ENCODE peak calls at places on chromosomes 12 and 14, in ten cellular contexts. U, S, A, Q, K, E, X, W, Y and I are unnamed samples.

GRCh38 chr14:96824283-96824682 is 27.1 kb downstream of the VRK1 start:
- DNase-seq in Y (peak), U (no peak), W (peak), X (no peak), E (no peak), A (no peak), K (no peak), S (no peak), Q (no peak), I (no peak)

GRCh38 chr14:31420013-31420318 is 384 bp downstream of the HEATR5A start:
- DNase-seq in S (peak), A (peak), U (peak), Y (no peak), Q (peak), X (peak), E (no peak), W (no peak), K (peak), I (no peak)

GRCh38 chr14:92880851-92881250 is 42.1 kb upstream of the CHGA start:
- DNase-seq in Q (no peak), S (peak), X (peak), U (no peak), W (peak), Y (peak), A (no peak), E (no peak), K (peak), I (peak)

GRCh38 chr12:65275627-65276026 is 2.9 kb upstream of the MSRB3 start:
- DNase-seq in E (no peak), W (no peak), K (no peak), S (no peak), X (no peak), Y (no peak), Q (no peak), A (no peak), U (no peak), I (no peak)

GRCh38 chr12:28222959-28223662 is 32.9 kb downstream of the CCDC91 start:
- DNase-seq in S (no peak), X (no peak), E (no peak), A (no peak), W (no peak), Q (no peak), K (no peak), Y (no peak), U (no peak), I (no peak)

GRCh38 chr12:81450920-81451739 is 308.0 kb downstream of the PPFIA2 start:
- DNase-seq in W (peak), Q (no peak), U (peak), Y (peak), K (no peak), S (no peak), A (no peak), X (peak), E (no peak), I (peak)

GRCh38 chr14:58243790-58244555 is 670 bp upstream of the PSMA3 start:
- DNase-seq in K (no peak), S (no peak), E (no peak), U (no peak), X (no peak), Y (peak), Q (no peak), A (no peak), W (peak), I (peak)

GRCh38 chr14:48568688-48569087 is 893.3 kb upstream of the MDGA2 start:
- DNase-seq in S (no peak), X (no peak), Y (no peak), U (no peak), Q (no peak), W (peak), A (no peak), K (no peak), E (no peak), I (peak)

GRCh38 chr12:42758806-42759205 is 169.3 kb upstream of the PRICKLE1 start:
- DNase-seq in W (peak), U (no peak), A (no peak), S (no peak), X (no peak), E (no peak), K (no peak), Q (no peak), Y (no peak), I (no peak)

GRCh38 chr12:106331594-106331993 is 26.0 kb upstream of the POLR3B start:
- DNase-seq in Q (no peak), A (no peak), K (no peak), U (no peak), W (no peak), X (no peak), E (no peak), S (no peak), Y (no peak), I (no peak)

GRCh38 chr12:116392061-116392460 is 114.6 kb upstream of the MED13L start:
- DNase-seq in W (no peak), Y (no peak), S (no peak), E (no peak), U (no peak), K (no peak), X (no peak), A (no peak), Q (no peak), I (no peak)

GRCh38 chr12:116391501-116391900 is 114.0 kb upstream of the MED13L start:
- DNase-seq in K (no peak), X (no peak), Q (no peak), Y (no peak), A (no peak), E (no peak), W (no peak), U (no peak), S (no peak), I (no peak)

GRCh38 chr12:116390656-116391335 is 113.3 kb upstream of the MED13L start:
- DNase-seq in X (no peak), Q (no peak), E (no peak), S (no peak), U (no peak), A (no peak), Y (no peak), W (peak), K (no peak), I (no peak)

GRCh38 chr12:116389990-116390655 is 112.6 kb upstream of the MED13L start:
- DNase-seq in X (no peak), S (no peak), U (no peak), K (no peak), E (no peak), Q (no peak), Y (peak), A (no peak), W (peak), I (peak)

GRCh38 chr12:116389326-116389725 is 111.8 kb upstream of the MED13L start:
- DNase-seq in A (no peak), E (no peak), X (no peak), K (no peak), Q (no peak), Y (no peak), S (no peak), U (no peak), W (no peak), I (no peak)
- H3K27ac ChIP-seq in A (no peak), E (no peak), X (no peak), K (no peak), Q (no peak), Y (no peak), S (no peak), U (peak), W (peak), I (no peak)

DNA sequence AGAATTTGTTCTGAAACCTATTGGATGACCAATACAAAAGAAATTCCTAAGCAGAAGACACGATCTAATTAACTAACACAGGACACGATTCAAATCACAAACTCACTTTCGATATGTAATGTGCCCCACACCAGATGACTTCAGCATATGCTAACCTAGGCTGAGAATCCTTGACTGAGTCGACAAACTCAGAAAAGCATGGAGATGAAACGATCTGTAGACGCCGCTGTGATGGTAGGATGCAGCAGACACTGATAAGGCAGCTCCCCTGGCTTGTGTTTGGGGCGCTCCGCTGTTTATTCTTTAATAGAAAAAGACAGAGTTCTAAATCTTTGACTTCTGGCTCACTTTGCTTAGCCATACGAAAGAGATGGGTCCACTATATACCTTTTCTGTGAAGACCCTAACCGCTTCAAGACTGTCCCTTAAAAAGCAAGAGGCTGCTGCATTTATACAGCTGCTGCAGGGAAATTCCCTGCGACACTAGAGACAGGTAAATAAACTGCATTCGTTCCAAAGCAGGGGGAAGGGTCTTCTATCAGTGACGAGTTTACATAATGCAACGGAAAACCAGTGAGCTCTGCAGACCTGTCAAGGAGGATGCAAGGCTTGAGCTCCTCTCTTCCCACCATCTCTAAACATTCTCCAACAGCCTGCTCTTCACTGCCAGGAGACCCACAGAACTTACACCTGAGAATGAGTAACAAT is 926 bp downstream of the CHD8 start:
- DNase-seq in X (no peak), Y (no peak), A (no peak), Q (no peak), W (no peak), E (no peak), K (no peak), U (no peak), S (no peak), I (no peak)
- TF ChIP-seq CTCF in X (no peak), Y (no peak), A (no peak), Q (no peak), W (no peak), E (no peak), K (no peak), U (no peak), S (no peak), I (no peak)

DNA sequence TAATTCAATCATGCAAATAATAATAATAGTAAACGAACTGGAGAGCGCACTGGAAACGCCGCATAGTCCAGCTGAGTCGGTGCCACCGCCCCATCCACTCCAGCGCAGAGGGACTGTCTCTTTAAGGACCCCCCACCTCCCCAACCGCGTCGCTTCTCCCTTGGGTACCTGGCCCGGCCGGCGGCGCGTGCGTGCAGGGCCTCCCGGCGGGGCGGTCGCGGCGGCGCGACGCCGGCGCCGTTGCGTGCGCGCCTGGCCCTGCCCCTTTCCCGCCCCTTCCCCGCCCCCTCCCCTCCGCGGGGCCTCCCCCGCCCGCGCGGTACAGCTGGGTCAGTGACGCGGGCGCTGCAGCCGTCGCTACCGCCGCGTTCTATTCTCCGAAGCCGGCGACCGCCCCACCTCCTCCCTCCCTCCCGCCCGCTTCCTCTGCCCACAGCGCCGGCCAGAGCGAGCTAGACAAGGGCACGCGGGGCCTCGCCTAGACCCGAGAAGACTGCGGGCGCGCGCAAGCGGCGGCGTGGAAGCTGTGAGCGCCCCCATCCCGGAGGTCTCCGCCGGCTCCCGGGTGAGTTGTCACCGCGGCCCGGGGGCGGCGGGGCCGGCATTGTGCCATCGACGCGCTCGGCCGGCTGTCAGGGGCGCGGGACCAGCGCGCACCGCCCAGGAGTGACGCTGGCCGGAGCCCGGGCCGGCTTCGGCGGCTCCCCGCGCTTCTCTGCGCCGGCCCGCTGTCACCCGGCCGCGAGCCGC is at the start of gene SUSD6:
- DNase-seq in U (peak), E (peak), Y (peak), X (peak), Q (peak), S (peak), A (peak), K (peak), W (peak), I (peak)
- H3K27ac ChIP-seq in U (peak), E (peak), Y (peak), X (peak), Q (peak), S (peak), A (peak), K (peak), W (peak), I (peak)

GRCh38 chr14:85416771-85417170 is 113.2 kb upstream of the FLRT2 start:
- DNase-seq in A (no peak), U (no peak), X (no peak), Y (peak), E (no peak), S (no peak), W (peak), Q (no peak), K (no peak), I (peak)

GRCh38 chr14:85415015-85415712 is 114.8 kb upstream of the FLRT2 start:
- DNase-seq in Q (peak), X (peak), A (peak), U (peak), Y (peak), S (no peak), E (no peak), K (no peak), W (peak), I (peak)

GRCh38 chr14:85418716-85419115 is 111.2 kb upstream of the FLRT2 start:
- DNase-seq in Q (no peak), U (no peak), Y (peak), E (no peak), X (no peak), A (no peak), W (no peak), K (no peak), S (no peak), I (no peak)

GRCh38 chr14:85420278-85420677 is 109.7 kb upstream of the FLRT2 start:
- DNase-seq in X (no peak), Y (no peak), K (no peak), U (no peak), E (no peak), W (no peak), S (no peak), A (no peak), Q (no peak), I (no peak)

GRCh38 chr14:85417396-85417795 is 112.5 kb upstream of the FLRT2 start:
- DNase-seq in Y (no peak), E (no peak), Q (no peak), K (no peak), U (no peak), X (no peak), S (no peak), W (peak), A (no peak), I (no peak)
- TF ChIP-seq CTCF in Y (no peak), E (no peak), Q (no peak), K (no peak), U (no peak), X (no peak), S (no peak), W (no peak), A (no peak), I (no peak)

GRCh38 chr14:68153275-68153674 is 333.7 kb downstream of the RAD51B start:
- DNase-seq in Q (no peak), U (no peak), E (no peak), S (no peak), W (no peak), A (no peak), Y (no peak), X (no peak), K (no peak), I (peak)

GRCh38 chr14:68160269-68160668 is 340.7 kb downstream of the RAD51B start:
- DNase-seq in S (no peak), Q (no peak), A (no peak), K (no peak), X (no peak), U (no peak), Y (no peak), E (no peak), W (no peak), I (no peak)

GRCh38 chr14:68160779-68161546 is 341.4 kb downstream of the RAD51B start:
- DNase-seq in W (no peak), K (no peak), A (no peak), E (no peak), Y (no peak), U (no peak), Q (no peak), S (no peak), X (no peak), I (no peak)

GRCh38 chr14:68157971-68158371 is 338.4 kb downstream of the RAD51B start:
- DNase-seq in U (no peak), A (no peak), Q (no peak), W (no peak), S (no peak), K (no peak), X (no peak), Y (no peak), E (no peak), I (peak)

DNA sequence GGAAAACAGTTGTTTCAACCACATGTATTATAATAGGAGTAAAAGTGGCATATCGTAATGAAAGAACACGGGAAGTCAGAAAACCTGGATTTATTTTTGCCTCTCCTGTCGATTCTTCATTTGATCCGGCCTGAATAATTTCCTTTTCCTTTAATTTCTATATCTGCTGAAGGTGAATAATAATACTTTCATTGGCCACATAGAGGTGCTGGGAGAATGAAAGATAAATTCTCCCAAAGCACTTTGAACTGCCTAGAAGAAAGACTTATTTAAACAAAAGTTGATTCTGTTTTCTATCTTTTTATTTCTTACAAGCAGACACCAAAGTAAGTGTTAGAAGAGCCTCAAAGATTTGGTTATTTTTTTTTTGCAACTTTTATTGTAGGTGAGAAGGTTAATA is 339.1 kb downstream of the RAD51B start:
- DNase-seq in Q (no peak), A (no peak), S (no peak), U (no peak), W (no peak), E (no peak), Y (no peak), K (no peak), X (no peak), I (no peak)
- H3K27ac ChIP-seq in Q (no peak), A (no peak), S (no peak), U (no peak), W (no peak), E (no peak), Y (no peak), K (no peak), X (no peak), I (peak)

GRCh38 chr12:59600174-59600573 is 4.3 kb downstream of the SLC16A7 start:
- DNase-seq in E (no peak), X (no peak), S (no peak), W (no peak), U (no peak), A (no peak), Y (peak), Q (no peak), K (no peak), I (no peak)

GRCh38 chr12:59596232-59597143 is 659 bp downstream of the SLC16A7 start:
- DNase-seq in S (peak), X (peak), U (peak), Q (peak), E (peak), A (peak), W (peak), K (peak), Y (peak), I (peak)

GRCh38 chr12:59595097-59595496 is 732 bp upstream of the SLC16A7 start:
- DNase-seq in K (no peak), A (no peak), W (no peak), U (no peak), Q (no peak), E (no peak), Y (no peak), S (no peak), X (no peak), I (no peak)

DNA sequence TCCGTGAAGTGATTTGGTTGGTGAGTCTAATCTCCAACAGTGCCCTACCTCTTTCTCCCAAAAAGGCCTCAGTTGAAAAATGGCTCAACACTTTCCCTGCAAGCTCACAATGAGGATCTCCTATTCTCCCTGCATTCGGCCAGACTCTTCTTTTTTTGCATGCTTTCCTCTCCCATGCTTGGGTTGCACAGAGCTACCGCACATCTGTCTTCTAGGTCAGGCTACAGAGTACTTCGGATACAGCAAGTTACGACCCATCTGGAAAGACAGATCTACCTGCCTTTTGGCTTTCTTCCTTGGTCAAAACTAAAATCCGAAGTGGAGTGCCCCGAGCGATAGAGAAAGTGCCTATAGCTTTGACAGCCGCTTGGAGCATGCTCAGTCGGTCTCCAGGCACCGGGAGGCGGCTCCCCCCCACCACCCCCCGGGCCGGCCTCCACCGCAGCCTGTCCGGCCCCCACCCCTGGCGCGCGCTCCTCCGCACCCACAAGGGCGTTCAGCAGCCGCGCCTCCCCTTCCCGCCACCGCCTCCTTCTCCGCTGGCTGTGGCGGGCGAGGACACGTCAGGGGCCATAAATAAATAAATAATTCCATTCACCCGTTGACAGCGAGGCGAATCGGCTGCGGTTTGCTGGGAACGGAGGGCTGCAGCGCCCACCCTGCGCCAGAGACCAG is at the start of gene SLC16A7:
- DNase-seq in E (peak), K (peak), Q (peak), S (peak), A (peak), X (peak), W (peak), U (peak), Y (peak), I (peak)
- TF ChIP-seq CTCF in E (no peak), K (no peak), Q (no peak), S (no peak), A (no peak), X (peak), W (no peak), U (no peak), Y (no peak), I (no peak)